ENCODE peak calls at places on chromosomes 2 and 18, in nine cellular contexts. J is gastrocnemius medialis; I is brain microvascular endothelial cell; M is effector memory CD4-positive, alpha-beta T cell; Q is IMR-90; W is heart left ventricle; V is sigmoid colon; E is GM23338; N is RWPE2. B is an unnamed sample. For H3K36me3, the result is how much of the 10 kb centered on the place peaks cover.

GRCh38 chr2:109475531-109476210 is 138.1 kb downstream of the SEPTIN10 start:
- DNase-seq in N (no peak), V (no peak), W (no peak), J (no peak), I (no peak), Q (peak), E (no peak), M (no peak), B (no peak)

GRCh38 chr2:236672606-236673005 is 103.0 kb downstream of the ACKR3 start:
- DNase-seq in I (no peak), J (no peak), W (no peak), N (no peak), E (no peak), Q (no peak), V (no peak), M (no peak), B (no peak)

GRCh38 chr18:9101730-9102390 is 639 bp upstream of the NDUFV2 start:
- DNase-seq in Q (peak), N (no peak), M (no peak), I (peak), V (no peak), J (no peak), E (no peak), W (no peak), B (no peak)

GRCh38 chr2:74602553-74603281 is 45.4 kb downstream of the M1AP start:
- DNase-seq in M (no peak), Q (peak), V (no peak), N (no peak), J (no peak), I (no peak), W (no peak), E (no peak), B (no peak)

GRCh38 chr18:3923750-3924149 is 473.8 kb downstream of the TGIF1 start:
- DNase-seq in E (no peak), V (no peak), N (no peak), I (peak), J (no peak), Q (peak), M (no peak), W (no peak), B (no peak)

GRCh38 chr2:72627059-72627458 is 198.8 kb downstream of the EXOC6B start:
- DNase-seq in Q (no peak), N (no peak), E (no peak), M (no peak), W (no peak), I (no peak), V (no peak), J (no peak), B (no peak)

GRCh38 chr2:136006658-136007057 is 21.2 kb upstream of the DARS1 start:
- DNase-seq in I (no peak), V (no peak), Q (peak), J (no peak), N (no peak), M (no peak), E (peak), W (no peak), B (no peak)

GRCh38 chr2:56464066-56464465 is 280.3 kb downstream of the CCDC85A start:
- DNase-seq in E (no peak), V (no peak), N (no peak), M (no peak), I (no peak), W (no peak), Q (no peak), J (no peak), B (no peak)

GRCh38 chr2:67965246-67965645 is 97.6 kb downstream of the C1D start:
- DNase-seq in N (no peak), E (no peak), Q (no peak), I (no peak), V (no peak), W (no peak), J (no peak), M (no peak), B (no peak)

GRCh38 chr18:74836296-74837139 is 238.8 kb downstream of the ZNF407 start:
- DNase-seq in I (peak), V (peak), J (no peak), N (no peak), W (peak), E (peak), M (no peak), Q (peak), B (peak)

GRCh38 chr2:121479882-121480522 is 50.7 kb upstream of the RNU4ATAC start:
- DNase-seq in J (peak), I (no peak), W (no peak), V (no peak), N (no peak), E (peak), Q (no peak), M (no peak), B (no peak)

GRCh38 chr18:56374005-56374655 is 264.3 kb downstream of the TXNL1 start:
- DNase-seq in W (no peak), I (no peak), M (no peak), N (no peak), Q (peak), J (no peak), V (no peak), E (no peak), B (no peak)

GRCh38 chr2:2904721-2905340 is 472.8 kb downstream of the EIPR1 start:
- DNase-seq in M (no peak), J (no peak), Q (no peak), V (no peak), N (no peak), W (no peak), E (no peak), I (no peak), B (no peak)

GRCh38 chr2:107595749-107596148 is 230.9 kb upstream of the RGPD4 start:
- DNase-seq in V (no peak), I (peak), E (peak), J (no peak), M (no peak), W (no peak), Q (peak), N (no peak), B (no peak)

GRCh38 chr2:101860782-101861181 is 131.0 kb upstream of the IL1R2 start:
- DNase-seq in E (no peak), V (no peak), I (no peak), M (no peak), N (no peak), Q (no peak), J (no peak), W (no peak), B (no peak)
- H3K36me3 ChIP-seq in E (under half), V (under half), I (half or more), M (half or more), N (half or more), Q (under half), J (under half), W (half or more), B (half or more)

DNA sequence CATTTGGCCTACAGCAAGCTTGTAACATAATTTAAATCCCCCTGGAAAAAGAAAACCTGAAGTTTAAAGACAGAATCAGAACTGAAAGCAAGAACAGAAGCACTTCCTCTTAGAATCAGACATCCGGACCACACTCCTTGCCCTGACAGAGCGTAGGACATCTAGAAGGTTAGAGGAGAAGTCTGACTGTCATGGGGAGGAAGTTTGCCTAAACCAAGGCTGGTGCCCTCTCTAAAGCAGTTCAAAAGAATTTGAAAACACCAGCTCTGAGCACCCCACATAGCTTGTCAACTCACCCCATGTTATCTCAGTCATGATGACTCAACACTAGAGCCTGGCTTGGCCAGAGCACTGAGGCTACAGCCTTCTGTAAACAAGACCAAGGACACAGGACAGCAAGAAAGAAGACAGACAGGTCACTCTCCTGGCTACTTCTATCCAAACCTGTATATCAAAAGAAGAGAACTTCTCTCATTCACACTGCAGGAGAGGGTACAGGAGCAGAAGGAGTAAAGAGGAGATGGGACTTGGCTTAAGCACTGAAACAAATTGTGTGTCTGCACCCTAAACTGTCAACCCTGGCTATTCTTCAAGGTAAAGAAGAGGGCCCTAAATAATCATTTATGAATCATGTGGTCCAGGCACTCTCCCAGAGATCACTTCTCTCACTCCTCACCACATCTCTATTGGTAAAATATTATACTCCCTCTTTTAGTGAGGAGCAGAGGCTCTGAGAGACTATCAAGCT is 198.6 kb downstream of the MEMO1 start:
- DNase-seq in M (no peak), J (peak), E (no peak), N (no peak), W (no peak), V (no peak), I (peak), Q (peak), B (no peak)
- H3K36me3 ChIP-seq in M (under half), J (under half), E (under half), N (under half), W (under half), V (under half), I (under half), Q (under half), B (under half)

DNA sequence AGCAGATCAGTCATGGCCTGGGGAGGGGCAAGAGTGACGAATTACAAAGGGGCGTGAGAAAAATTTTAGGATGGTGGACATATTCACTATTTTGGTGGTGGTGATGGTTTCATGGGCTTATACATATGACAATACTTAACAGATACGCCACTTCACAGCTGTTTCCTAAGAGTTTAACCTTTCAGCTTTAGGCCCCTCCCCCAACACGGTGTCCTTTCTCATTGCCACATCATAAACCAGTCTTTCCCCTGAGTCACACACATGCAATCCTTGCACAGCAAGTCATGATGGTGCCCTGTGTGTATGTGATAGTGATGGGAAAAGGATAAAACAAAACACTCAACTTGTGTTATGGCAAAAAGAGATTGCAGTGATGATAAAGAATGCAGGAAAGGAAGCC is 47.6 kb upstream of the IL1R1 start:
- DNase-seq in W (no peak), N (no peak), J (peak), M (no peak), V (no peak), E (no peak), Q (peak), I (peak), B (no peak)
- H3K36me3 ChIP-seq in W (under half), N (under half), J (under half), M (under half), V (under half), E (under half), Q (under half), I (under half), B (under half)

GRCh38 chr2:80014637-80015036 is 289.9 kb downstream of the LRRTM1 start:
- DNase-seq in I (no peak), Q (peak), N (no peak), E (no peak), V (no peak), M (no peak), J (no peak), W (no peak), B (no peak)
- H3K36me3 ChIP-seq in I (under half), Q (under half), N (under half), E (under half), V (under half), M (under half), J (under half), W (under half), B (under half)

GRCh38 chr18:2920027-2920426 is 73.2 kb downstream of the EMILIN2 start:
- DNase-seq in V (no peak), J (no peak), W (no peak), I (no peak), N (no peak), M (no peak), E (no peak), Q (no peak), B (no peak)

GRCh38 chr18:2921778-2922177 is 75.0 kb downstream of the EMILIN2 start:
- DNase-seq in W (no peak), Q (no peak), J (no peak), V (no peak), N (no peak), I (no peak), E (no peak), M (no peak), B (no peak)

GRCh38 chr18:2918761-2919550 is 72.2 kb downstream of the EMILIN2 start:
- DNase-seq in Q (no peak), J (no peak), I (no peak), V (no peak), N (no peak), M (no peak), E (no peak), W (no peak), B (no peak)

GRCh38 chr18:2919600-2919999 is 72.8 kb downstream of the EMILIN2 start:
- DNase-seq in Q (no peak), J (no peak), M (no peak), W (no peak), E (no peak), V (no peak), N (no peak), I (no peak), B (no peak)

GRCh38 chr18:2920546-2921343 is 73.9 kb downstream of the EMILIN2 start:
- DNase-seq in I (no peak), W (no peak), Q (no peak), M (no peak), E (no peak), N (no peak), J (no peak), V (no peak), B (no peak)
- H3K36me3 ChIP-seq in I (half or more), W (half or more), Q (half or more), M (half or more), E (under half), N (under half), J (under half), V (under half), B (half or more)

B was measured in left ventricle myocardium inferior.